ENCODE peak calls at places on chromosomes 7 and 10, in seven cellular contexts. W, F, E, C, K, X and N are unnamed samples.

GRCh38 chr7:152894295-152895170 is 135.0 kb downstream of the ACTR3B start:
- DNase-seq in W (no peak), F (peak), E (peak), C (peak), K (peak), X (no peak), N (peak)

GRCh38 chr7:148306759-148307158 is 283.8 kb upstream of the C7orf33 start:
- DNase-seq in W (no peak), F (no peak), E (no peak), C (no peak), K (no peak), X (no peak), N (no peak)

GRCh38 chr10:59807629-59808620 is 54.7 kb upstream of the MRLN start:
- DNase-seq in W (no peak), F (no peak), E (no peak), C (no peak), K (no peak), X (no peak), N (no peak)

GRCh38 chr7:69187824-69188335 is 410.4 kb upstream of the AUTS2 start:
- DNase-seq in W (no peak), F (no peak), E (no peak), C (no peak), K (no peak), X (no peak), N (no peak)

GRCh38 chr7:112226701-112227276 is 20.3 kb downstream of the ZNF277 start:
- DNase-seq in W (no peak), F (no peak), E (no peak), C (no peak), K (peak), X (no peak), N (no peak)

GRCh38 chr7:12130664-12131063 is 80.4 kb upstream of the TMEM106B start:
- DNase-seq in W (peak), F (no peak), E (no peak), C (no peak), K (no peak), X (no peak), N (no peak)

GRCh38 chr10:124735491-124736286 is 8.5 kb downstream of the FAM53B start:
- DNase-seq in W (no peak), F (no peak), E (no peak), C (no peak), K (no peak), X (no peak), N (no peak)

GRCh38 chr7:31065021-31065593 is 13.0 kb downstream of the ADCYAP1R1 start:
- DNase-seq in W (no peak), F (no peak), E (no peak), C (no peak), K (no peak), X (no peak), N (no peak)

GRCh38 chr7:28768577-28769147 is 189.5 kb downstream of the TRIL start:
- DNase-seq in W (peak), F (peak), E (no peak), C (no peak), K (peak), X (no peak), N (peak)

GRCh38 chr7:150379590-150380379 is 655 bp downstream of the ZNF775 start:
- DNase-seq in W (peak), F (peak), E (peak), C (peak), K (no peak), X (peak), N (no peak)

GRCh38 chr10:67282871-67283270 is 357.0 kb downstream of the LRRTM3 start:
- DNase-seq in W (no peak), F (no peak), E (no peak), C (no peak), K (no peak), X (no peak), N (no peak)

GRCh38 chr7:138895700-138896099 is 85.5 kb downstream of the KIAA1549 start:
- DNase-seq in W (no peak), F (no peak), E (no peak), C (no peak), K (no peak), X (no peak), N (no peak)

GRCh38 chr10:125201108-125201524 is 40.8 kb upstream of the CTBP2 start:
- DNase-seq in W (peak), F (peak), E (no peak), C (peak), K (no peak), X (peak), N (peak)

GRCh38 chr7:2523941-2524807 is 4.6 kb downstream of the LFNG start:
- DNase-seq in W (peak), F (peak), E (peak), C (peak), K (peak), X (peak), N (peak)